ENCODE peak calls at places on chromosomes 7 and 10, in four cellular contexts. One of them, this sample, is unnamed.

GRCh38 chr7:111509298-111509697 is 53.0 kb downstream of the IMMP2L start:
- DNase-seq in ovary: no peak
- DNase-seq in GM12878: no peak
- DNase-seq in transverse colon: no peak
- DNase-seq in this sample: no peak

GRCh38 chr10:30736685-30737232 is 107.2 kb upstream of the LYZL2 start:
- DNase-seq in transverse colon: peak; percentile 38
- DNase-seq in GM12878: peak; percentile 94
- DNase-seq in ovary: no peak
- DNase-seq in this sample: no peak

GRCh38 chr10:107814865-107815487 is 650.5 kb upstream of the SORCS1 start:
- DNase-seq in GM12878: peak; percentile 20
- DNase-seq in ovary: no peak
- DNase-seq in transverse colon: peak; percentile 70
- DNase-seq in this sample: no peak

GRCh38 chr10:96188911-96189310 is 58.8 kb downstream of the ZNF518A start:
- DNase-seq in ovary: no peak
- DNase-seq in GM12878: no peak
- DNase-seq in transverse colon: no peak
- DNase-seq in this sample: no peak

GRCh38 chr10:60433684-60434083 is 44.0 kb upstream of the ANK3 start:
- DNase-seq in GM12878: no peak
- DNase-seq in transverse colon: no peak
- DNase-seq in ovary: no peak
- DNase-seq in this sample: no peak

GRCh38 chr10:78931333-78932083 is 137.3 kb upstream of the ZMIZ1 start:
- DNase-seq in GM12878: no peak
- DNase-seq in ovary: peak; percentile 86
- DNase-seq in transverse colon: peak; percentile 41
- DNase-seq in this sample: peak; percentile 93

GRCh38 chr7:153382591-153383225 is 623.2 kb downstream of the ACTR3B start:
- DNase-seq in transverse colon: no peak
- DNase-seq in ovary: no peak
- DNase-seq in GM12878: no peak
- DNase-seq in this sample: peak; percentile 89

GRCh38 chr10:78210548-78210947 is 176.9 kb downstream of the RPS24 start:
- DNase-seq in ovary: no peak
- DNase-seq in transverse colon: no peak
- DNase-seq in GM12878: no peak
- DNase-seq in this sample: no peak

GRCh38 chr7:55185321-55185802 is 166.5 kb downstream of the EGFR start:
- DNase-seq in GM12878: no peak
- DNase-seq in ovary: no peak
- DNase-seq in transverse colon: no peak
- DNase-seq in this sample: no peak

DNA sequence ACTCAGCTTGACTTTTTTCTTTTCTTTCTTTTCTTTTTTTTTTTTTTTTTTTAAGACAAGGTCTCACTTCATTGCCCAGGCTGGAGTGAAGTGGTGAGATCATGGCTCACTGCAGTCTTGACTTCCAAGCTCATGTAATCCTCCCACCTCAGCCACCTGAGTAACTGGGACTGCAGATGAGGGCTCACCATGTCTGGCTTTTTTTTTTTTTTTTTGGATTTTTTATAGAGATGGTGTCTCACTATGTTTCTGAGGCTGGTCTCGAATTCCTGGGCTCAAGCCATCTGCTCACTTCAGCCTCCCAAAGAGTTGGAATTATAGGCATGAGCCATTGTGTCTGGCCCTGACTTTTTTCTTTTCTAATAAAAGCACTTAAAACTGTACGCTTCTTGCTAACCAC is 358.2 kb upstream of the IGFBP3 start:
- DNase-seq in GM12878: no peak
- DNase-seq in ovary: no peak
- DNase-seq in transverse colon: no peak
- DNase-seq in this sample: no peak
- TF ChIP-seq EP300 in GM12878: no peak
- TF ChIP-seq EP300 in ovary: no peak
- TF ChIP-seq EP300 in transverse colon: no peak
- TF ChIP-seq EP300 in this sample: no peak

GRCh38 chr10:28652101-28652500 is 25.2 kb upstream of the BAMBI start:
- DNase-seq in ovary: no peak
- DNase-seq in GM12878: no peak
- DNase-seq in transverse colon: no peak
- DNase-seq in this sample: no peak
- H3K27me3 ChIP-seq in ovary: no peaks in the 10 kb centered on the region
- H3K27me3 ChIP-seq in GM12878: no peaks in the 10 kb centered on the region
- H3K27me3 ChIP-seq in transverse colon: no peaks in the 10 kb centered on the region
- H3K27me3 ChIP-seq in this sample: no peaks in the 10 kb centered on the region

GRCh38 chr7:45229130-45229920 is 71.7 kb downstream of the RAMP3 start:
- DNase-seq in transverse colon: no peak
- DNase-seq in GM12878: no peak
- DNase-seq in ovary: no peak
- DNase-seq in this sample: peak; percentile 83
- TF ChIP-seq POLR2A in transverse colon: no peak
- TF ChIP-seq POLR2A in GM12878: no peak
- TF ChIP-seq POLR2A in ovary: no peak
- TF ChIP-seq POLR2A in this sample: no peak

GRCh38 chr7:92133737-92134270 is 473 bp downstream of the CYP51A1 start:
- DNase-seq in ovary: peak; percentile 77
- DNase-seq in GM12878: no peak
- DNase-seq in transverse colon: peak; percentile 78
- DNase-seq in this sample: peak; percentile 93
- TF ChIP-seq EP300 in ovary: no peak
- TF ChIP-seq EP300 in GM12878: no peak
- TF ChIP-seq EP300 in transverse colon: no peak
- TF ChIP-seq EP300 in this sample: no peak

GRCh38 chr7:122301858-122302745 is 2.4 kb downstream of the FEZF1 start:
- DNase-seq in ovary: no peak
- DNase-seq in transverse colon: no peak
- DNase-seq in GM12878: no peak
- DNase-seq in this sample: no peak
- H3K27me3 ChIP-seq in ovary: peaks cover 11% of the 10 kb centered on the region
- H3K27me3 ChIP-seq in transverse colon: peaks cover 100% of the 10 kb centered on the region
- H3K27me3 ChIP-seq in GM12878: peaks cover 16% of the 10 kb centered on the region
- H3K27me3 ChIP-seq in this sample: peaks cover 76% of the 10 kb centered on the region

DNA sequence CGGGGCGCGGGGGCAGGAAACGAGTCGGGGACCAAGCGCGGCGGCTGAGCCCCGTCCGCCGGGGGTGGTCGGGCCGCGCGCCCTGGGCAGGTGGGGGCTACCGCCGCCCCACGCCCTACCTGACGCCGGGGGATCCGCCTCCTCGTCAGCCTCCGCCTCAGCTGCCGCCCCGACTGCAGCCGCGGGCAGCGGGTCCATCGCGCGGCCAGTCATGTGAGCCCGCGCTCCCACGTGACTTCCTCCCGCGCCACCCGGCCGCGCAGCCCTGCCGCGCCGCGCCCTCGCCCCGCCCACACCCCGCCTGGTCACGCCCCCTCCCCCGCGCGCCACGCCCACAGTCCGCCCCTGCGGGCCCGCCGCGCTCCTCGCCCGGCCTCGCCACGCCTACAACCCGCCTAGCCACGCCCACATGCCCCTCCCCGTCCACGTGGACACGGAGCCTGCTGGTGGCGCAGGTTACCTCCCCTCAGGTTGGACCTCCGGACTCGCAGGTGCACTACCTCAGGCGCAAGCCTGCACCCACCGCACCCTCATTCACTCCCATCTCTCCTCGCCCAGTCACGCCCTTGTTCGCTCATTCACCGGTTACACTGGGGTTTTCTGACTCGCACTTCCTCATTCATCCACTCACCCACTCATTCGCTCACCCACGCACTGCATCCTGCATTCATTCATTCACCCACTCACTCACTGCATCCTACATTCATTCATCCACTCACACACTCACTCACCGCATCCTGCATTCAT is at the start of gene SNX8:
- DNase-seq in ovary: peak; percentile 88
- DNase-seq in transverse colon: peak; percentile 97
- DNase-seq in GM12878: no peak
- DNase-seq in this sample: peak; percentile 97
- TF ChIP-seq POLR2A in ovary: no peak
- TF ChIP-seq POLR2A in transverse colon: peak; percentile 62
- TF ChIP-seq POLR2A in GM12878: peak; percentile 88
- TF ChIP-seq POLR2A in this sample: no peak